ENCODE peak calls at places on chromosomes 3 and 15, in eight cellular contexts. One of them, this sample, is unnamed.

GRCh38 chr15:60592386-60593339 is 113.7 kb upstream of the ICE2 start:
- DNase-seq in ELR: peak; percentile 55
- DNase-seq in midbrain: peak; percentile 86
- DNase-seq in ureter: peak; percentile 86
- DNase-seq in endothelial cell: peak; percentile 73
- DNase-seq in fibroblast of mammary gland: peak; percentile 63
- DNase-seq in Caco-2: peak; percentile 80
- DNase-seq in stimulated activated CD8-positive, alpha-beta memory T cell treated with anti-CD3 and anti-CD28 coated beads, Interleukin-7, amount 100 ng/mL, for 1 hour: peak; percentile 70
- DNase-seq in this sample: peak; percentile 70

GRCh38 chr3:126015075-126015474 is 46.1 kb downstream of the ROPN1B start:
- DNase-seq in ELR: no peak
- DNase-seq in midbrain: no peak
- DNase-seq in ureter: no peak
- DNase-seq in endothelial cell: no peak
- DNase-seq in fibroblast of mammary gland: no peak
- DNase-seq in Caco-2: no peak
- DNase-seq in stimulated activated CD8-positive, alpha-beta memory T cell treated with anti-CD3 and anti-CD28 coated beads, Interleukin-7, amount 100 ng/mL, for 1 hour: no peak
- DNase-seq in this sample: no peak

GRCh38 chr3:187212705-187213104 is 15.4 kb downstream of the RTP1 start:
- DNase-seq in ELR: no peak
- DNase-seq in midbrain: no peak
- DNase-seq in ureter: no peak
- DNase-seq in endothelial cell: no peak
- DNase-seq in fibroblast of mammary gland: no peak
- DNase-seq in Caco-2: no peak
- DNase-seq in stimulated activated CD8-positive, alpha-beta memory T cell treated with anti-CD3 and anti-CD28 coated beads, Interleukin-7, amount 100 ng/mL, for 1 hour: no peak
- DNase-seq in this sample: peak; percentile 33

GRCh38 chr3:47430606-47431005 is 45.1 kb downstream of the SCAP start:
- DNase-seq in ELR: no peak
- DNase-seq in midbrain: no peak
- DNase-seq in ureter: peak; percentile 29
- DNase-seq in endothelial cell: no peak
- DNase-seq in fibroblast of mammary gland: no peak
- DNase-seq in Caco-2: no peak
- DNase-seq in stimulated activated CD8-positive, alpha-beta memory T cell treated with anti-CD3 and anti-CD28 coated beads, Interleukin-7, amount 100 ng/mL, for 1 hour: no peak
- DNase-seq in this sample: no peak

GRCh38 chr3:11459147-11459837 is 184.4 kb downstream of the VGLL4 start:
- DNase-seq in ELR: peak; percentile 81
- DNase-seq in midbrain: no peak
- DNase-seq in ureter: no peak
- DNase-seq in endothelial cell: no peak
- DNase-seq in fibroblast of mammary gland: peak; percentile 63
- DNase-seq in Caco-2: no peak
- DNase-seq in stimulated activated CD8-positive, alpha-beta memory T cell treated with anti-CD3 and anti-CD28 coated beads, Interleukin-7, amount 100 ng/mL, for 1 hour: no peak
- DNase-seq in this sample: peak; percentile 71

GRCh38 chr15:64348455-64348854 is 7.5 kb downstream of the CSNK1G1 start:
- DNase-seq in ELR: peak; percentile 47
- DNase-seq in midbrain: no peak
- DNase-seq in ureter: no peak
- DNase-seq in endothelial cell: no peak
- DNase-seq in fibroblast of mammary gland: peak; percentile 35
- DNase-seq in Caco-2: no peak
- DNase-seq in stimulated activated CD8-positive, alpha-beta memory T cell treated with anti-CD3 and anti-CD28 coated beads, Interleukin-7, amount 100 ng/mL, for 1 hour: no peak
- DNase-seq in this sample: peak; percentile 71

GRCh38 chr15:41506796-41507341 is 6.8 kb downstream of the LTK start:
- DNase-seq in ELR: no peak
- DNase-seq in midbrain: no peak
- DNase-seq in ureter: no peak
- DNase-seq in endothelial cell: no peak
- DNase-seq in fibroblast of mammary gland: no peak
- DNase-seq in Caco-2: peak; percentile 65
- DNase-seq in stimulated activated CD8-positive, alpha-beta memory T cell treated with anti-CD3 and anti-CD28 coated beads, Interleukin-7, amount 100 ng/mL, for 1 hour: no peak
- DNase-seq in this sample: no peak

GRCh38 chr15:75840659-75841058 is 2.6 kb upstream of the UBE2Q2 start:
- DNase-seq in ELR: peak; percentile 25
- DNase-seq in midbrain: no peak
- DNase-seq in ureter: no peak
- DNase-seq in endothelial cell: no peak
- DNase-seq in fibroblast of mammary gland: peak; percentile 81
- DNase-seq in Caco-2: no peak
- DNase-seq in stimulated activated CD8-positive, alpha-beta memory T cell treated with anti-CD3 and anti-CD28 coated beads, Interleukin-7, amount 100 ng/mL, for 1 hour: no peak
- DNase-seq in this sample: peak; percentile 85

GRCh38 chr3:178706411-178706810 is 170.2 kb downstream of the KCNMB2 start:
- DNase-seq in ELR: no peak
- DNase-seq in midbrain: no peak
- DNase-seq in ureter: no peak
- DNase-seq in endothelial cell: no peak
- DNase-seq in fibroblast of mammary gland: no peak
- DNase-seq in Caco-2: no peak
- DNase-seq in stimulated activated CD8-positive, alpha-beta memory T cell treated with anti-CD3 and anti-CD28 coated beads, Interleukin-7, amount 100 ng/mL, for 1 hour: no peak
- DNase-seq in this sample: peak; percentile 45

GRCh38 chr3:53803816-53804545 is 42.2 kb downstream of the CHDH start:
- DNase-seq in ELR: no peak
- DNase-seq in midbrain: no peak
- DNase-seq in ureter: no peak
- DNase-seq in endothelial cell: no peak
- DNase-seq in fibroblast of mammary gland: no peak
- DNase-seq in Caco-2: no peak
- DNase-seq in stimulated activated CD8-positive, alpha-beta memory T cell treated with anti-CD3 and anti-CD28 coated beads, Interleukin-7, amount 100 ng/mL, for 1 hour: no peak
- DNase-seq in this sample: peak; percentile 14

GRCh38 chr3:50372349-50372748 is 13.0 kb upstream of the TMEM115 start:
- DNase-seq in ELR: no peak
- DNase-seq in midbrain: no peak
- DNase-seq in ureter: no peak
- DNase-seq in endothelial cell: no peak
- DNase-seq in fibroblast of mammary gland: no peak
- DNase-seq in Caco-2: no peak
- DNase-seq in stimulated activated CD8-positive, alpha-beta memory T cell treated with anti-CD3 and anti-CD28 coated beads, Interleukin-7, amount 100 ng/mL, for 1 hour: no peak
- DNase-seq in this sample: no peak

GRCh38 chr3:119257654-119258410 is 17.2 kb upstream of the B4GALT4 start:
- DNase-seq in ELR: no peak
- DNase-seq in midbrain: no peak
- DNase-seq in ureter: no peak
- DNase-seq in endothelial cell: no peak
- DNase-seq in fibroblast of mammary gland: peak; percentile 43
- DNase-seq in Caco-2: peak; percentile 57
- DNase-seq in stimulated activated CD8-positive, alpha-beta memory T cell treated with anti-CD3 and anti-CD28 coated beads, Interleukin-7, amount 100 ng/mL, for 1 hour: no peak
- DNase-seq in this sample: peak; percentile 62

GRCh38 chr3:146577662-146578061 is 27.5 kb downstream of the PLSCR5 start:
- DNase-seq in ELR: peak; percentile 68
- DNase-seq in midbrain: peak; percentile 48
- DNase-seq in ureter: no peak
- DNase-seq in endothelial cell: no peak
- DNase-seq in fibroblast of mammary gland: peak; percentile 79
- DNase-seq in Caco-2: no peak
- DNase-seq in stimulated activated CD8-positive, alpha-beta memory T cell treated with anti-CD3 and anti-CD28 coated beads, Interleukin-7, amount 100 ng/mL, for 1 hour: no peak
- DNase-seq in this sample: peak; percentile 58

GRCh38 chr3:29850641-29851040 is 569.8 kb downstream of the RBMS3 start:
- DNase-seq in ELR: no peak
- DNase-seq in midbrain: no peak
- DNase-seq in ureter: no peak
- DNase-seq in endothelial cell: no peak
- DNase-seq in fibroblast of mammary gland: no peak
- DNase-seq in Caco-2: no peak
- DNase-seq in stimulated activated CD8-positive, alpha-beta memory T cell treated with anti-CD3 and anti-CD28 coated beads, Interleukin-7, amount 100 ng/mL, for 1 hour: no peak
- DNase-seq in this sample: no peak

GRCh38 chr3:160921020-160921635 is 165.1 kb downstream of the PPM1L start:
- DNase-seq in ELR: peak; percentile 64
- DNase-seq in midbrain: peak; percentile 7
- DNase-seq in ureter: no peak
- DNase-seq in endothelial cell: peak; percentile 33
- DNase-seq in fibroblast of mammary gland: peak; percentile 61
- DNase-seq in Caco-2: no peak
- DNase-seq in stimulated activated CD8-positive, alpha-beta memory T cell treated with anti-CD3 and anti-CD28 coated beads, Interleukin-7, amount 100 ng/mL, for 1 hour: no peak
- DNase-seq in this sample: peak; percentile 54

GRCh38 chr3:143750856-143751255 is 97.4 kb downstream of the SLC9A9 start:
- DNase-seq in ELR: no peak
- DNase-seq in midbrain: no peak
- DNase-seq in ureter: no peak
- DNase-seq in endothelial cell: no peak
- DNase-seq in fibroblast of mammary gland: no peak
- DNase-seq in Caco-2: no peak
- DNase-seq in stimulated activated CD8-positive, alpha-beta memory T cell treated with anti-CD3 and anti-CD28 coated beads, Interleukin-7, amount 100 ng/mL, for 1 hour: no peak
- DNase-seq in this sample: no peak

GRCh38 chr15:47206358-47206978 is 510.8 kb upstream of the SEMA6D start:
- DNase-seq in ELR: no peak
- DNase-seq in midbrain: no peak
- DNase-seq in ureter: no peak
- DNase-seq in endothelial cell: no peak
- DNase-seq in fibroblast of mammary gland: no peak
- DNase-seq in Caco-2: no peak
- DNase-seq in stimulated activated CD8-positive, alpha-beta memory T cell treated with anti-CD3 and anti-CD28 coated beads, Interleukin-7, amount 100 ng/mL, for 1 hour: no peak
- DNase-seq in this sample: no peak